ENCODE peak calls at places on chromosomes 16 and 17, in four cellular contexts. P is A549, R is K562, E is IMR-90. Q is an unnamed sample.

GRCh38 chr17:29526322-29526721 is 40.5 kb downstream of the ABHD15 start:
- DNase-seq in P (no peak), R (no peak), E (no peak), Q (no peak)

GRCh38 chr17:56880133-56880532 is 33.7 kb downstream of the TRIM25 start:
- DNase-seq in P (no peak), R (no peak), E (no peak), Q (no peak)

GRCh38 chr17:19933221-19933620 is 44.4 kb downstream of the AKAP10 start:
- DNase-seq in P (no peak), R (no peak), E (peak), Q (no peak)

GRCh38 chr17:67281053-67281452 is 36.1 kb upstream of the HELZ start:
- DNase-seq in P (no peak), R (no peak), E (no peak), Q (no peak)

GRCh38 chr17:5665164-5665563 is 80.9 kb upstream of the NLRP1 start:
- DNase-seq in P (no peak), R (no peak), E (no peak), Q (no peak)

GRCh38 chr16:67326472-67327309 is at the start of the genes KCTD19 and LRRC36:
- DNase-seq in P (peak), R (peak), E (no peak), Q (peak)

GRCh38 chr17:27928546-27928945 is 35.4 kb upstream of the LYRM9 start:
- DNase-seq in P (no peak), R (no peak), E (no peak), Q (no peak)

GRCh38 chr17:13437966-13438779 is 163.6 kb downstream of the HS3ST3A1 start:
- DNase-seq in P (no peak), R (no peak), E (no peak), Q (peak)

GRCh38 chr17:68886401-68886800 is 68.8 kb downstream of the ABCA8 start:
- DNase-seq in P (no peak), R (no peak), E (no peak), Q (no peak)

GRCh38 chr17:48574523-48575065 is 3.6 kb downstream of the HOXB4 start:
- DNase-seq in P (no peak), R (no peak), E (no peak), Q (no peak)

GRCh38 chr17:29931253-29931932 is 1.4 kb upstream of the SSH2 start:
- DNase-seq in P (peak), R (peak), E (peak), Q (peak)

GRCh38 chr17:57363998-57364645 is 107.8 kb downstream of the MSI2 start:
- DNase-seq in P (no peak), R (no peak), E (no peak), Q (no peak)

GRCh38 chr17:18184143-18185007 is 747 bp downstream of the ALKBH5 start:
- DNase-seq in P (no peak), R (peak), E (peak), Q (no peak)

GRCh38 chr17:61846976-61847375 is 16.4 kb downstream of the BRIP1 start:
- DNase-seq in P (no peak), R (no peak), E (no peak), Q (no peak)

GRCh38 chr17:58756246-58757161 is 850 bp downstream of the PPM1E start:
- DNase-seq in P (no peak), R (peak), E (no peak), Q (no peak)
- TF ChIP-seq MAZ in P (no peak), R (no peak), E (no peak), Q (no peak)

DNA sequence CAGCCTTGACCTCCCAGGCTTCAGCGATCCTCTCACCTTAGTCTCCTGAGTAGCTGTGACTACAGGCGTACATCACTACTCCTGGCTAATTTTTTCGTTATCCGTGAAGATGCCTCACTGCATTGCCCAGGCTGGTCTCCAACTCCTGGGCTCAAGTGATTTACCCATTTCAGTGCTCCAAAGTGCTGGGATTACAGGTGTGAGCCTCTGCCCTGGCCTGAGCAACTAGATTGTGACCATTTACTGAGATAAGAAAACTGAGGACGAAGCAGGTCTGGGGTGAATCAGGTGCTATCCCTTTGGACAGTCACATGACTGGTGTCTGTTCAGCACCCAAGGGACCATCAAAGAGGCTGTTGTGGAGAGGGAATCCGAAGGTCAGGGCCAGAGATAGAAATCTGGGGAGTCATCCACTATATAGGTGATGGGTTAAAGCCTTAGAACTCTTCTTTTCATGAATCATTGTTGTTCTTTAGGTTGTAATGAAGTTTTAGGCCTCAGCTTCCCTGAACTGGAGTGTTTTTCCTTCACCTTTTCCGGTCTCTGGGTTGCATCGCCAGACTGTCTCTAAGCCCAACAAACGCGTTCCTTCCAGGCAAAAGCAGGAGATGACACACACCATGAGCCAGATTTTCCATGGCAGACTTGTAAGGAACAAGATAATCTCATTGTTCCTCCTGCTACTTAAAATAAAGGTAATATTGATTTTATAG is 62.5 kb downstream of the FTO start:
- DNase-seq in P (no peak), R (no peak), E (peak), Q (peak)
- TF ChIP-seq MAZ in P (no peak), R (no peak), E (no peak), Q (no peak)

GRCh38 chr16:83966153-83966696 is 1.8 kb upstream of the NECAB2 start:
- DNase-seq in P (no peak), R (no peak), E (no peak), Q (no peak)
- TF ChIP-seq MAZ in P (no peak), R (no peak), E (no peak), Q (no peak)

DNA sequence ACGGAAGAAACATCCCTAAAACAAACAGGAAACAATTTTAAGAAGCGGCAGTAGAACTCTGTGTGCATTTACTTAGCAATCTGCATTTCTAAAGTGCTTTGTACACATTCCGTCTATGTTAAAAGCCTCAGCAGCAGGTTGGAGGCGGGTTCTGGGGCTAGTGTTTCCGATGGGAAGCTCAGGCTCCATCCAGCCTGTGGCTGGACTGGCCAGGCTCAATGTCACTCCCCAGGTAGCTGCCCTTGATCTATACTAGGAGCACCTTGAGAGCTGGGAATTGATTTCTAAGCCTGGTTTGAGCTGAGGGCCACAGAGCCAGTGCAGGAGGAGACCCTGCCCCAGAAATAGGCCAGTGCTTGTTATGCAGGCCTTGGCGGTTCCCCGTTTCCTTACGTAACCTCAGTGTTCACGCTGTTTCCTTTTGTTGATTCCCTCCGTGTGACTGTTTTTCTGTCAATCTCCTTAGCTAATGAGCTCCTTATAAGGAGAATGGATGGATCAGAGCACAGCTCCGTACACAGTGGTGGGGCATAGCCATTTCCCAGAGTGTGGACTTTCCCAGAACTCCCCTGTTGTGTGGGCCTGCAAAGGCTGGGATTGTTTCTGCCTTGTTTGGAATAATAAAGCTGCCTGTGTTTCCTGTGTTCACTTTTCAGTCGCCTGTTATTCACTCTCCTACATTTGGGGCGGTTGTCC is 21.4 kb downstream of the ADORA2B start:
- DNase-seq in P (no peak), R (no peak), E (peak), Q (peak)
- TF ChIP-seq MAZ in P (no peak), R (no peak), E (no peak), Q (no peak)

GRCh38 chr17:35312346-35312745 is 61.1 kb downstream of the SLFN11 start:
- DNase-seq in P (no peak), R (no peak), E (no peak), Q (no peak)

GRCh38 chr17:35312790-35313711 is 60.4 kb downstream of the SLFN11 start:
- DNase-seq in P (peak), R (peak), E (peak), Q (peak)

GRCh38 chr17:35314415-35315216 is 58.8 kb downstream of the SLFN11 start:
- DNase-seq in P (no peak), R (no peak), E (no peak), Q (no peak)

GRCh38 chr17:35315283-35315682 is 58.1 kb downstream of the SLFN11 start:
- DNase-seq in P (no peak), R (no peak), E (peak), Q (no peak)

GRCh38 chr17:35313875-35314409 is 59.5 kb downstream of the SLFN11 start:
- DNase-seq in P (no peak), R (no peak), E (no peak), Q (no peak)
- TF ChIP-seq MAZ in P (no peak), R (no peak), E (no peak), Q (no peak)

DNA sequence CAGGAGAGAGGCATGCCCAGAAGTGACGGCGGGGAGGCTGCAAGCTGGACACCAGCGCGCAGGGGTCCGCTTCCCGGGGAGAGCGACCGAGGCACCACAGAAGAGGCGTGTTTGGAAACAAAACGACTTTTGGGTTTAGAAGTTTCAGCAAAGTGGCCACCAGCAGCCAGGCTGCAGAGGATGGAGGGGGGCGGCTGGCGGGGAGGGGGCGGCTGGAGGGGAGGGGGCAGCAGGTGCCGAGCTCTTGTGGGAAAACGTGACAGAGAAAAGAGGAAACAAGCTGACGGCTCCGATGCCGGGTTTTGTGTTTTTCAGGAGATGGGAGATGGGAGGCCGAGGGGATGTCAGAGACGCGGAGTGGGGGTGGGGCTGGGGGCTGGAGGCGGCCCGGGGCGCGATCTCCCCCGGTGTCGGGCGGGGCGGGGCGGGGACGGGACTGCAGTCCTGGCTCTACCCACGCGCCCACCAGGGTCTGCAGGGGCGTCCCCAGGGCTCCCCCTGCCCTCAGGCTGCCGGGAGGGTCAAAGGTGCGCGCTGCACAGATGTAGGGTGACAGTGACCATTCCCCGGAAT is 32.1 kb upstream of the RPH3AL start:
- DNase-seq in P (no peak), R (no peak), E (no peak), Q (no peak)
- TF ChIP-seq MAZ in P (no peak), R (no peak), E (no peak), Q (no peak)

GRCh38 chr17:75323043-75323591 is 33.9 kb upstream of the SLC25A19 start:
- DNase-seq in P (peak), R (peak), E (peak), Q (peak)

GRCh38 chr17:75327757-75328156 is 38.5 kb upstream of the SLC25A19 start:
- DNase-seq in P (no peak), R (no peak), E (no peak), Q (no peak)

GRCh38 chr17:75325348-75325747 is 36.1 kb upstream of the SLC25A19 start:
- DNase-seq in P (no peak), R (no peak), E (no peak), Q (no peak)

GRCh38 chr17:75326587-75326955 is 37.3 kb upstream of the SLC25A19 start:
- DNase-seq in P (no peak), R (no peak), E (no peak), Q (no peak)

GRCh38 chr17:75325827-75326586 is 36.8 kb upstream of the SLC25A19 start:
- DNase-seq in P (no peak), R (peak), E (peak), Q (no peak)
- TF ChIP-seq MAZ in P (no peak), R (peak), E (no peak), Q (no peak)

GRCh38 chr16:83515395-83515794 is 292.4 kb upstream of the HSBP1 start:
- DNase-seq in P (no peak), R (no peak), E (no peak), Q (no peak)

GRCh38 chr16:83517398-83517797 is 290.4 kb upstream of the HSBP1 start:
- DNase-seq in P (no peak), R (no peak), E (no peak), Q (no peak)

GRCh38 chr16:83510906-83511305 is 296.9 kb upstream of the HSBP1 start:
- DNase-seq in P (no peak), R (no peak), E (no peak), Q (no peak)

GRCh38 chr16:83508295-83508694 is 299.5 kb upstream of the HSBP1 start:
- DNase-seq in P (no peak), R (no peak), E (no peak), Q (no peak)

GRCh38 chr16:83513006-83513755 is 294.6 kb upstream of the HSBP1 start:
- DNase-seq in P (no peak), R (no peak), E (peak), Q (no peak)
- TF ChIP-seq MAZ in P (no peak), R (no peak), E (no peak), Q (no peak)

GRCh38 chr16:14354561-14355351 is 275.3 kb downstream of the PARN start:
- DNase-seq in P (no peak), R (no peak), E (peak), Q (no peak)
- TF ChIP-seq MAZ in P (no peak), R (no peak), E (no peak), Q (no peak)

GRCh38 chr17:1055751-1056645 is 59.1 kb downstream of the TIMM22 start:
- DNase-seq in P (peak), R (peak), E (peak), Q (peak)
- TF ChIP-seq MAZ in P (no peak), R (no peak), E (no peak), Q (no peak)

Q was measured in HepG2.